ENCODE peak calls at places on chromosomes 4 and X, in nine cellular contexts. C is MCF 10A; A is globus pallidus; Z is GM03348; W is activated naive CD4-positive, alpha-beta T cell treated with Interleukin-2 at 50 U/mL for 16 hours; D is astrocyte of the spinal cord; K is neuronal stem cell; N is fibroblast of the conjunctiva; J is NCI-H1436 treated with DMSO at 0.1 percent for 48 hours. E is an unnamed sample.
A peak's percentile ranks its signal among the peaks of the same experiment; 100 is the strongest.

GRCh38 chr4:81816362-81816761 is 344.7 kb upstream of the RASGEF1B start:
- DNase-seq in Z (no peak), A (no peak), D (no peak), K (no peak), C (no peak), J (no peak), W (no peak), N (no peak), E (no peak)

GRCh38 chrX:70234355-70234754 is at the start of gene AWAT1:
- DNase-seq in C (no peak), J (no peak), D (no peak), W (no peak), K (no peak), N (no peak), A (no peak), Z (no peak), E (no peak)

GRCh38 chr4:38614198-38614597 is 49.8 kb upstream of the KLF3 start:
- DNase-seq in J (no peak), K (no peak), D (no peak), Z (no peak), A (no peak), C (no peak), N (no peak), W (no peak), E (no peak)

GRCh38 chr4:58192217-58192616 is 1082.0 kb upstream of the IGFBP7 start:
- DNase-seq in C (peak; percentile 3), N (no peak), A (no peak), D (no peak), Z (no peak), K (no peak), J (no peak), W (no peak), E (no peak)

GRCh38 chr4:17336524-17336941 is 175.4 kb downstream of the QDPR start:
- DNase-seq in A (no peak), J (no peak), C (peak; percentile 87), K (no peak), W (peak; percentile 76), N (no peak), Z (no peak), D (peak; percentile 6), E (no peak)

GRCh38 chr4:133981327-133981726 is 220.3 kb downstream of the PABPC4L start:
- DNase-seq in N (no peak), A (no peak), Z (no peak), D (no peak), C (no peak), K (no peak), W (no peak), J (no peak), E (no peak)

GRCh38 chr4:109985993-109986640 is 73.4 kb downstream of the EGF start:
- DNase-seq in A (no peak), C (no peak), Z (peak; percentile 42), N (no peak), J (no peak), K (no peak), D (no peak), W (no peak), E (no peak)

GRCh38 chr4:160038560-160038959 is 935.7 kb downstream of the RAPGEF2 start:
- DNase-seq in D (peak; percentile 16), W (no peak), C (peak; percentile 42), A (no peak), K (no peak), Z (no peak), N (no peak), J (no peak), E (no peak)

GRCh38 chr4:153207561-153207960 is 3.3 kb downstream of the TRIM2 start:
- DNase-seq in Z (peak; percentile 37), K (no peak), A (peak; percentile 66), C (peak; percentile 46), N (no peak), D (peak; percentile 16), J (no peak), W (no peak), E (no peak)

GRCh38 chr4:52263612-52264011 is 212.5 kb downstream of the SPATA18 start:
- DNase-seq in C (peak; percentile 33), J (no peak), Z (no peak), A (no peak), K (no peak), N (no peak), W (no peak), D (no peak), E (no peak)

GRCh38 chr4:3302786-3303444 is 10.1 kb downstream of the RGS12 start:
- DNase-seq in A (no peak), W (no peak), K (no peak), D (no peak), C (no peak), Z (no peak), J (no peak), N (no peak), E (no peak)

GRCh38 chrX:78493180-78493579 is 165.8 kb upstream of the CYSLTR1 start:
- DNase-seq in N (no peak), C (no peak), Z (no peak), W (no peak), D (no peak), A (no peak), K (no peak), J (no peak), E (no peak)

GRCh38 chr4:128810331-128810870 is 901 bp downstream of the JADE1 start:
- DNase-seq in C (peak; percentile 47), K (no peak), Z (peak; percentile 30), J (peak; percentile 53), A (peak; percentile 56), W (peak; percentile 20), D (no peak), N (no peak), E (no peak)

GRCh38 chr4:101201421-101201820 is 145.9 kb downstream of the PPP3CA start:
- DNase-seq in D (no peak), A (no peak), J (no peak), C (peak; percentile 54), K (no peak), Z (no peak), W (no peak), N (no peak), E (no peak)

GRCh38 chr4:169253904-169254303 is 16.9 kb downstream of the SH3RF1 start:
- DNase-seq in J (no peak), K (no peak), A (no peak), Z (peak; percentile 54), W (no peak), C (no peak), N (no peak), D (peak; percentile 92), E (no peak)

GRCh38 chr4:136277741-136278140 is 1254.6 kb downstream of the PCDH18 start:
- DNase-seq in K (no peak), Z (no peak), A (no peak), J (no peak), D (peak; percentile 8), C (no peak), N (no peak), W (no peak), E (no peak)

E was measured in brain pericyte.